ENCODE peak calls at places on chromosomes 7 and 10, in five cellular contexts. C, V, N, U and S are unnamed samples.

GRCh38 chr10:37754538-37755323 is 102.7 kb downstream of the ZNF248 start:
- DNase-seq in V (no peak), C (no peak), U (no peak), N (no peak), S (peak; percentile 45)

GRCh38 chr7:130897515-130898419 is 163.8 kb upstream of the KLF14 start:
- DNase-seq in U (no peak), C (no peak), N (no peak), V (no peak), S (no peak)

GRCh38 chr10:76492026-76492425 is 1060.6 kb downstream of the LRMDA start:
- DNase-seq in C (no peak), U (no peak), V (no peak), N (peak; percentile 75), S (no peak)

GRCh38 chr7:125775319-125775718 is 845.7 kb upstream of the POT1 start:
- DNase-seq in U (no peak), C (no peak), V (no peak), N (no peak), S (no peak)

GRCh38 chr7:11751807-11752389 is 80.1 kb downstream of the THSD7A start:
- DNase-seq in N (no peak), U (peak; percentile 25), V (no peak), C (no peak), S (peak; percentile 4)

GRCh38 chr7:8040768-8041369 is 72.3 kb downstream of the GLCCI1 start:
- DNase-seq in N (no peak), V (no peak), C (no peak), U (no peak), S (no peak)

GRCh38 chr10:82162549-82163210 is 287.7 kb downstream of the NRG3 start:
- DNase-seq in U (no peak), N (no peak), V (no peak), C (no peak), S (no peak)

GRCh38 chr10:102287538-102287937 is 42.2 kb downstream of the GBF1 start:
- DNase-seq in U (no peak), V (no peak), C (no peak), N (no peak), S (no peak)

GRCh38 chr10:13792011-13792410 is 205.2 kb downstream of the PRPF18 start:
- DNase-seq in N (no peak), V (no peak), U (no peak), C (no peak), S (no peak)

GRCh38 chr7:44637788-44638594 is 31.6 kb downstream of the OGDH start:
- DNase-seq in N (peak; percentile 89), V (no peak), C (peak; percentile 93), U (peak; percentile 60), S (no peak)

GRCh38 chr7:44634839-44635591 is 28.6 kb downstream of the OGDH start:
- DNase-seq in N (no peak), U (peak; percentile 79), V (no peak), C (no peak), S (no peak)

GRCh38 chr7:44636041-44636580 is 29.7 kb downstream of the OGDH start:
- DNase-seq in U (peak; percentile 46), C (no peak), N (no peak), V (no peak), S (no peak)

GRCh38 chr7:44638611-44639557 is 32.5 kb downstream of the OGDH start:
- DNase-seq in C (peak; percentile 90), V (no peak), U (peak; percentile 83), N (peak; percentile 75), S (no peak)

GRCh38 chr7:44636926-44637325 is 30.5 kb downstream of the OGDH start:
- DNase-seq in N (no peak), C (no peak), V (no peak), U (no peak), S (no peak)
- H3K27ac ChIP-seq in N (no peak overlapping the region), C (peak overlapping the region; percentile 96), V (no peak overlapping the region), U (peak overlapping the region; percentile 96), S (no peak overlapping the region)

GRCh38 chr7:23422384-23422783 is 47.9 kb downstream of the IGF2BP3 start:
- DNase-seq in V (no peak), U (no peak), N (no peak), C (no peak), S (no peak)

GRCh38 chr7:23419845-23420244 is 50.4 kb downstream of the IGF2BP3 start:
- DNase-seq in U (no peak), N (no peak), V (no peak), C (no peak), S (no peak)

GRCh38 chr7:23415198-23415597 is 55.1 kb downstream of the IGF2BP3 start:
- DNase-seq in V (no peak), C (no peak), N (no peak), U (no peak), S (no peak)

GRCh38 chr7:23419160-23419559 is 51.1 kb downstream of the IGF2BP3 start:
- DNase-seq in U (no peak), N (no peak), C (no peak), V (no peak), S (no peak)

DNA sequence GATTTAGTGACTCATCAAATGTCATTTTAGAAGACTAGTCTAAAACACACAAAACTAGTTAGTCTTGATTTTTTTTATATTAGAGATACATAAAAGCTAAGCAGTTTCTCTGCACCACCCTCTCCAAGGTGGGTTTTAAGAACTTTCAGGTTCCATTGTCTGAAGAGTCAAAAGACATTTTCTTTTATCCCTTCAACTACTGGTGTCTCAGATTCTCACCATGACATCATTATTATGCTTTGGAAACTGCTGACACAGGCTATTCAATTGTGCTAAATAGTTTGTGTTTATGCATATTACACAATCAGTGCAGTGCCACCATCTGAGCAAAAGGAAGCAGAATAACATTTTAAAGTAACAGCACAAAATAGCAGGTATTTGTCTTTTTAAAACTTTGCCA is 52.2 kb downstream of the IGF2BP3 start:
- DNase-seq in N (peak; percentile 66), U (no peak), C (peak; percentile 82), V (no peak), S (no peak)
- H3K4me2 ChIP-seq in N (no peak overlapping the region), U (no peak overlapping the region), C (peak overlapping the region; percentile 67), V (no peak overlapping the region), S (peak overlapping the region; percentile 19)

DNA sequence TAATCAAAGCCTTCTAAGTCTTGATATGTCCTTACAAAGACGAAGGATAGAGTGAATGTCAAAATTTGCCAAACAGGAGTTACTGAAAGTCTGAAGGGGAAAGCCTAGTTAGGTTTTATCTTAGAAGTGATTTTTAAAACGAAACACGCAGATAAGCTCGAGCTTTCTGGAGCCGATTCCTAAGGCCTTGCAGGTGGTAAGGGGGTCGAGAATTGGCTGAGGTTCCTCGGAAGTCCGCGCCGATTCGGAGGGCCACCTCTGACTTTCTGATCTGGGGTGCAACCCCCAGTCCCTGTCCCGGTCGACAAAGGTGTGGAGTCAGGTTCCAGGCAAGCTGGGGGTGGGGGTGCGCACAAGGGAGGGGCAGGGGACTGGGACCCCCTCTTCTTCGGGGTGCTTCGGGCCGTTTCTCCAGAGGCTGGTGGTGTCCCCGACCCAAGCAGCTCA is 730 bp upstream of the CUL1 start:
- DNase-seq in C (no peak), U (no peak), V (no peak), N (peak; percentile 23), S (no peak)
- H3K27ac ChIP-seq in C (peak overlapping the region; percentile 79), U (peak overlapping the region; percentile 100), V (peak overlapping the region; percentile 85), N (peak overlapping the region; percentile 90), S (peak overlapping the region; percentile 93)

GRCh38 chr7:28856656-28857055 is 101.5 kb downstream of the TRIL start:
- DNase-seq in C (no peak), N (no peak), U (no peak), V (no peak), S (no peak)

GRCh38 chr7:28855538-28856217 is 102.5 kb downstream of the TRIL start:
- DNase-seq in V (no peak), N (peak; percentile 97), C (peak; percentile 99), U (peak; percentile 64), S (no peak)

GRCh38 chr7:28854750-28855074 is 103.4 kb downstream of the TRIL start:
- DNase-seq in V (no peak), U (no peak), C (no peak), N (peak; percentile 26), S (no peak)

GRCh38 chr7:28853834-28854749 is 104.0 kb downstream of the TRIL start:
- DNase-seq in V (peak; percentile 75), N (peak; percentile 46), U (peak; percentile 85), C (peak; percentile 48), S (peak; percentile 84)

GRCh38 chr7:28853150-28853549 is 105.0 kb downstream of the TRIL start:
- DNase-seq in V (no peak), U (no peak), C (no peak), N (no peak), S (no peak)
- H3K4me2 ChIP-seq in V (no peak overlapping the region), U (peak overlapping the region; percentile 93), C (no peak overlapping the region), N (no peak overlapping the region), S (peak overlapping the region; percentile 82)

GRCh38 chr10:98610855-98611254 is 164.1 kb upstream of the HPS1 start:
- DNase-seq in C (no peak), V (no peak), U (no peak), N (no peak), S (no peak)
- H3K27ac ChIP-seq in C (no peak overlapping the region), V (no peak overlapping the region), U (peak overlapping the region; percentile 41), N (no peak overlapping the region), S (no peak overlapping the region)

GRCh38 chr7:21377545-21377944 is 50.3 kb upstream of the SP4 start:
- DNase-seq in N (no peak), C (no peak), U (no peak), V (no peak), S (no peak)

GRCh38 chr7:21383833-21384220 is 44.1 kb upstream of the SP4 start:
- DNase-seq in V (no peak), N (no peak), C (no peak), U (no peak), S (no peak)

DNA sequence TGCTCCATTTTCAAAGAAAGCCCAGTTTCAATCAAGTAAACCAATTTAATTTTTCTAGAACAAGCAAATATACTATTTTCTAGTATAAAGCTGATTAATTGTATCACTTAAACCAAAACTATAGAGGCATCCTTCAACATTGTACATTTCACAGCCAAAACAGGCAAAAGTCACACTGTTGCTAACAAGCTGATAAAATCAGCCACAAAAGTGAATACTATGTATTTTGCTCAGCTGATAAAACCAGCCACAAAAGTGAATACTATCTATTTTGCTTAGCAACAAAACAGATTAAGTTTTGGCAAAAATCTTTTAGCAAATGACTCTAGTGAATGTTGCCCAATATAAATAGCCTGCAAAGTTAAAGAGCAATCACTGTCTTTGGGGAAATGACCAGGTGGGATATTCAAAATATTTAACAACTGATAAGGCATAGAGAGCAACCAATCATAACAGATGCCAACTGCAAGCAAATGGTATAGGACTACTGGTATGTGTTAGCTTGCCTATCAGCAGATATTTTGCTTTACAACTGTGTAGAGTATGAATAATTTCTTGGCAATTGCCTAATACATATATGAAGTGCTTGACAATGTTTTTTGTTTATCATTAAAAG is 44.6 kb upstream of the SP4 start:
- DNase-seq in U (no peak), N (no peak), V (no peak), C (no peak), S (no peak)
- H3K4me2 ChIP-seq in U (no peak overlapping the region), N (no peak overlapping the region), V (no peak overlapping the region), C (no peak overlapping the region), S (no peak overlapping the region)

GRCh38 chr7:5424689-5425506 is 1.3 kb upstream of the TNRC18 start:
- DNase-seq in C (peak; percentile 43), V (no peak), U (peak; percentile 74), N (peak; percentile 33), S (peak; percentile 60)
- H3K27ac ChIP-seq in C (peak overlapping the region; percentile 94), V (peak overlapping the region; percentile 97), U (peak overlapping the region; percentile 99), N (peak overlapping the region; percentile 99), S (peak overlapping the region; percentile 94)